ENCODE peak calls at places on chromosomes 5 and 9, in seven cellular contexts. S, K, O, H, Q, B and M are unnamed samples.

GRCh38 chr5:14374100-14374499 is 207.5 kb upstream of the OTULINL start:
- DNase-seq in S (no peak), K (no peak), O (no peak), H (no peak), Q (no peak), B (no peak), M (no peak)

GRCh38 chr5:149418910-149419531 is 39.9 kb upstream of the IL17B start:
- DNase-seq in S (no peak), K (peak), O (no peak), H (no peak), Q (no peak), B (no peak), M (no peak)

GRCh38 chr5:110716247-110717245 is 9.9 kb downstream of the TMEM232 start:
- DNase-seq in S (no peak), K (no peak), O (no peak), H (no peak), Q (no peak), B (no peak), M (no peak)

GRCh38 chr9:104276709-104277245 is 182.7 kb downstream of the SMC2 start:
- DNase-seq in S (no peak), K (peak), O (no peak), H (no peak), Q (no peak), B (no peak), M (no peak)

GRCh38 chr5:40962207-40962955 is 53.1 kb downstream of the C7 start:
- DNase-seq in S (peak), K (no peak), O (no peak), H (no peak), Q (no peak), B (no peak), M (no peak)

GRCh38 chr9:136090060-136090735 is 4.9 kb downstream of the NACC2 start:
- DNase-seq in S (no peak), K (no peak), O (no peak), H (no peak), Q (peak), B (no peak), M (no peak)

GRCh38 chr9:37677435-37677834 is 26.7 kb downstream of the FRMPD1 start:
- DNase-seq in S (no peak), K (no peak), O (no peak), H (no peak), Q (no peak), B (no peak), M (no peak)

GRCh38 chr5:154159343-154159742 is 31.2 kb upstream of the GALNT10 start:
- DNase-seq in S (peak), K (no peak), O (no peak), H (no peak), Q (no peak), B (peak), M (no peak)

GRCh38 chr5:171845857-171846785 is 60.5 kb downstream of the SMIM23 start:
- DNase-seq in S (peak), K (no peak), O (no peak), H (no peak), Q (no peak), B (peak), M (no peak)

GRCh38 chr5:106241409-106241808 is 1429.3 kb downstream of the EFNA5 start:
- DNase-seq in S (peak), K (peak), O (no peak), H (no peak), Q (no peak), B (no peak), M (no peak)

GRCh38 chr5:51960617-51961115 is 577.4 kb downstream of the ISL1 start:
- DNase-seq in S (peak), K (no peak), O (no peak), H (no peak), Q (no peak), B (no peak), M (no peak)

GRCh38 chr5:179854356-179854755 is 4.3 kb downstream of the MRNIP start:
- DNase-seq in S (no peak), K (no peak), O (no peak), H (no peak), Q (peak), B (no peak), M (no peak)

GRCh38 chr5:56543431-56544385 is 271.6 kb upstream of the MAP3K1 start:
- DNase-seq in S (peak), K (peak), O (peak), H (no peak), Q (no peak), B (no peak), M (peak)

DNA sequence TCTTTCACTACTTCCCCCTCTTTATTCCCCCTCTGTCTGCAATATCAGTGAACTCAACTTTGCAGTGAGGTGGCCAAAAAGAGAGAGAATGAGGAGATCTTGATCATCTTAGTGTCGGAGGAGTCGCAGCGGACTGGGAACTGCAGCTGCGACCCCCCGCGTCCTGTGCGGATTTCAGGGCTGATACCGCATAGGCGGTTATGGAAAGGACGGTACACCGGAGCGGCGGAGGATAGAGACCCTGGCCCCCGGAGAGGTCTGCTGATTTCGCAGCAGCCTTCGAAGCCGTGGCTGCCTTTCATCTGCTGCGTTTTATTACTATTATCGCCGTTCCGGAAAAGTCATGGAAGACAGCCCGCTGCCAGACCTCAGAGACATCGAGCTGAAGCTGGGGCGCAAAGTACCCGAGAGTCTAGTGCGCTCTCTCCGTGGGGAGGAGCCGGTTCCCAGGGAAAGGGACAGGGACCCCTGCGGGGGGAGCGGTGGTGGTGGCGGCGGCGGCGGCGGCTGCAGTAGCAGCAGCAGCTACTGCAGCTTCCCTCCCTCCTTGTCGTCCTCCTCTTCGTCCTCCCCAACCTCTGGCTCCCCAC is 648 bp downstream of the LURAP1L start:
- DNase-seq in S (no peak), K (no peak), O (no peak), H (no peak), Q (peak), B (no peak), M (no peak)
- H3K4me3 ChIP-seq in S (peak), K (peak), O (peak), H (no peak), Q (peak), B (peak), M (peak)

GRCh38 chr9:121721770-121722169 is 70.3 kb downstream of the DAB2IP start:
- DNase-seq in S (no peak), K (peak), O (no peak), H (no peak), Q (no peak), B (no peak), M (no peak)

GRCh38 chr9:121718063-121718462 is 66.6 kb downstream of the DAB2IP start:
- DNase-seq in S (no peak), K (peak), O (no peak), H (no peak), Q (no peak), B (peak), M (no peak)

GRCh38 chr9:121720992-121721350 is 69.5 kb downstream of the DAB2IP start:
- DNase-seq in S (peak), K (no peak), O (no peak), H (no peak), Q (no peak), B (no peak), M (no peak)

GRCh38 chr9:121718501-121718900 is 67.1 kb downstream of the DAB2IP start:
- DNase-seq in S (no peak), K (no peak), O (no peak), H (no peak), Q (no peak), B (no peak), M (no peak)

GRCh38 chr9:121720311-121720991 is 69.0 kb downstream of the DAB2IP start:
- DNase-seq in S (peak), K (no peak), O (no peak), H (no peak), Q (no peak), B (no peak), M (no peak)
- TF ChIP-seq CTCF in S (no peak), K (no peak), O (no peak), H (no peak), Q (no peak), B (no peak), M (no peak)

GRCh38 chr5:37120270-37120669 is 128.9 kb downstream of the CPLANE1 start:
- DNase-seq in S (no peak), K (no peak), O (no peak), H (peak), Q (no peak), B (no peak), M (no peak)
- H3K4me3 ChIP-seq in S (no peak), K (no peak), O (no peak), H (no peak), Q (no peak), B (no peak), M (no peak)

DNA sequence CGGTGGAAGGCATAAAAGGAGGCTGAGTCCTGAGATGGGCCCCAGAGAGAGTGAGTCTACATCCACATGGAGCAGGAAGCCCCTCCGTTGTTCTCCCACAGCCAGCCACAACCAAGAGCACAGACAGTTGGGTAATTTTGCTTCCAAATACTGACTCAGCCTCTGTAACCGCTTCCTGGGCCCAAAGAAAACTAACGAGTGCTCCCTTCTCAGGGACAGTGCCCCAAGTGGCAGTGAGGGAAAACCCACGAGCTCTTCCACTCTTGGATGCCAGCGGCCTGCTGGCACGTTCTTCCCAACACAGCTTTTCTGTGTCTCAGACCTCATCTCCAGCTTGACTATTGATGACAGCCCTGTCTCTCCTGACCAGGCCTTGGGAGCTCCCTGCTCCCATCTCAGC is 207.6 kb downstream of the FSTL4 start:
- DNase-seq in S (peak), K (no peak), O (no peak), H (peak), Q (no peak), B (peak), M (no peak)
- TF ChIP-seq CTCF in S (peak), K (peak), O (no peak), H (peak), Q (no peak), B (peak), M (no peak)

DNA sequence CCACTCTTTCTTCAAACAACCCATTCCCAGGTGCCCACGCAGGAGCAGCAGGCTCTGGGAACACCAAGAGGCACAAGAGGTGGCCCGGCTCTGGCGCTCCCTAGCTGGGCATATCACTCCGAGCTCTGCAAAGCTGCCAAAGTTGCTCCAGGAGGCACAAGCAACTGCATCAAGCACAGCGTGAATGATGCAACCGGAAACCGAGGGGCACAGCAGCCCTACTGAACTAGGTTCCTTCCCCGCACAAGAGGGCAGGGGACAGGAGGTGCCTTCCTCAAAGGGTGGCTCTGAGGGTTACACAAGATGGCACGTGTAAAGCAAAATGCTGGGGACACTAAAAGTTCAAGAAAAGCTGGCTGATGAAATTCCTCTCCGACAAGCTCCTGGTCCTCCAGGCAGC is 23.0 kb downstream of the PSMB7 start:
- DNase-seq in S (no peak), K (no peak), O (no peak), H (no peak), Q (peak), B (peak), M (no peak)
- H3K4me3 ChIP-seq in S (peak), K (no peak), O (no peak), H (no peak), Q (no peak), B (no peak), M (no peak)

GRCh38 chr9:137583957-137584356 is 5.2 kb upstream of the DPH7 start:
- DNase-seq in S (no peak), K (no peak), O (no peak), H (no peak), Q (no peak), B (no peak), M (no peak)

GRCh38 chr9:137581361-137582285 is 2.9 kb upstream of the DPH7 start:
- DNase-seq in S (no peak), K (no peak), O (no peak), H (no peak), Q (no peak), B (no peak), M (no peak)

GRCh38 chr9:137580958-137581331 is 2.2 kb upstream of the DPH7 start:
- DNase-seq in S (no peak), K (no peak), O (no peak), H (no peak), Q (no peak), B (no peak), M (no peak)

GRCh38 chr9:137583347-137583746 is 4.6 kb upstream of the DPH7 start:
- DNase-seq in S (no peak), K (no peak), O (no peak), H (no peak), Q (no peak), B (no peak), M (no peak)

GRCh38 chr9:137582286-137582860 is 3.6 kb upstream of the DPH7 start:
- DNase-seq in S (no peak), K (no peak), O (no peak), H (no peak), Q (no peak), B (peak), M (no peak)
- TF ChIP-seq CTCF in S (peak), K (peak), O (peak), H (peak), Q (no peak), B (peak), M (no peak)

GRCh38 chr9:124954255-124954654 is 13.4 kb upstream of the GOLGA1 start:
- DNase-seq in S (no peak), K (no peak), O (no peak), H (no peak), Q (no peak), B (no peak), M (no peak)

GRCh38 chr9:124947727-124948391 is 7.0 kb upstream of the GOLGA1 start:
- DNase-seq in S (no peak), K (no peak), O (no peak), H (no peak), Q (no peak), B (no peak), M (no peak)

GRCh38 chr9:124946167-124946566 is 5.3 kb upstream of the GOLGA1 start:
- DNase-seq in S (no peak), K (no peak), O (no peak), H (no peak), Q (no peak), B (no peak), M (no peak)

GRCh38 chr9:124949387-124949786 is 8.5 kb upstream of the GOLGA1 start:
- DNase-seq in S (no peak), K (no peak), O (no peak), H (no peak), Q (no peak), B (no peak), M (no peak)

GRCh38 chr9:124950050-124950718 is 9.3 kb upstream of the GOLGA1 start:
- DNase-seq in S (no peak), K (no peak), O (no peak), H (no peak), Q (no peak), B (no peak), M (no peak)
- H3K4me3 ChIP-seq in S (no peak), K (no peak), O (no peak), H (no peak), Q (no peak), B (no peak), M (no peak)

GRCh38 chr5:76737846-76738245 is 21.9 kb downstream of the F2R start:
- DNase-seq in S (no peak), K (no peak), O (no peak), H (no peak), Q (no peak), B (no peak), M (no peak)

GRCh38 chr5:76735762-76736545 is 20.0 kb downstream of the F2R start:
- DNase-seq in S (no peak), K (no peak), O (no peak), H (no peak), Q (no peak), B (no peak), M (no peak)

GRCh38 chr5:76733049-76733417 is 17.1 kb downstream of the F2R start:
- DNase-seq in S (no peak), K (no peak), O (no peak), H (no peak), Q (no peak), B (no peak), M (no peak)

GRCh38 chr5:76737131-76737556 is 21.2 kb downstream of the F2R start:
- DNase-seq in S (no peak), K (peak), O (no peak), H (no peak), Q (no peak), B (no peak), M (no peak)

DNA sequence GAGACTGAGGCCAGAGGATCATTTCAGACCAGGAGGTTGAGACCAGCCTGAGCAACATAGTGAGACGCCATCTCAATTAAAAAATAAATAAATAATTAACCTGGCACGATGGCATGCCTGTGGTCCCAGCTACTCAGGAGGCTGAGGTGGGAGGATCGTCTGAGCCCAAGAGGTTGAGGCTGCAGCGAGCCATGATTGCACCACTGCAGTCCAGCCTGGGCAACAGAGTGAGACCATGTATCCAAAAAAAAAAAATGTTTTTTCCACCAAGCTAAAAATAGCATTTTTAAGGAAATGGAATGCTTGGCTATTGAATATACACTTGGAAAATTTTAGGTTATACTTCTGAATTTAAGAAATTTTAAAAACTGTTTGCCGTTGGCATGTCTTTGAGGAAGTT is 20.8 kb downstream of the F2R start:
- DNase-seq in S (no peak), K (no peak), O (no peak), H (no peak), Q (no peak), B (no peak), M (no peak)
- TF ChIP-seq CTCF in S (no peak), K (no peak), O (no peak), H (no peak), Q (no peak), B (no peak), M (no peak)